ENCODE peak calls at places on chromosomes 1 and 21, in ten cellular contexts. Q, H, T, I, C, P, F, E, U and R are unnamed samples.

GRCh38 chr21:44916965-44917364 is 3.7 kb downstream of the ITGB2 start:
- DNase-seq in Q (no peak), H (no peak), T (no peak), I (no peak), C (no peak), P (no peak), F (no peak), E (no peak), U (no peak), R (no peak)

GRCh38 chr1:191912517-191912916 is 245.7 kb upstream of the RGS18 start:
- DNase-seq in Q (no peak), H (no peak), T (no peak), I (no peak), C (no peak), P (no peak), F (no peak), E (no peak), U (no peak), R (no peak)

GRCh38 chr1:2541619-2542246 is 11.7 kb upstream of the HES5 start:
- DNase-seq in Q (no peak), H (no peak), T (no peak), I (no peak), C (peak), P (no peak), F (no peak), E (no peak), U (no peak), R (no peak)

GRCh38 chr1:246765521-246765920 is 41.3 kb downstream of the SCCPDH start:
- DNase-seq in Q (no peak), H (no peak), T (no peak), I (no peak), C (peak), P (no peak), F (no peak), E (no peak), U (no peak), R (no peak)

GRCh38 chr21:46069719-46070279 is 28.1 kb upstream of the COL6A2 start:
- DNase-seq in Q (no peak), H (no peak), T (no peak), I (no peak), C (no peak), P (no peak), F (no peak), E (no peak), U (peak), R (no peak)

GRCh38 chr21:43328591-43329360 is 98.2 kb downstream of the SIK1 start:
- DNase-seq in Q (no peak), H (no peak), T (no peak), I (no peak), C (no peak), P (no peak), F (no peak), E (no peak), U (no peak), R (no peak)

GRCh38 chr1:37663426-37664000 is 28.8 kb upstream of the CDCA8 start:
- DNase-seq in Q (no peak), H (no peak), T (no peak), I (no peak), C (no peak), P (no peak), F (no peak), E (no peak), U (no peak), R (no peak)

GRCh38 chr1:228883535-228883934 is 148.3 kb downstream of the RHOU start:
- DNase-seq in Q (no peak), H (no peak), T (no peak), I (no peak), C (no peak), P (no peak), F (no peak), E (no peak), U (no peak), R (no peak)

GRCh38 chr1:115280073-115280472 is 58.0 kb downstream of the NGF start:
- DNase-seq in Q (no peak), H (peak), T (peak), I (no peak), C (no peak), P (no peak), F (peak), E (no peak), U (no peak), R (no peak)

GRCh38 chr1:235708390-235708962 is 58.9 kb upstream of the GNG4 start:
- DNase-seq in Q (no peak), H (no peak), T (no peak), I (no peak), C (no peak), P (peak), F (peak), E (no peak), U (no peak), R (no peak)

GRCh38 chr1:244154882-244155531 is 103.9 kb downstream of the ZBTB18 start:
- DNase-seq in Q (no peak), H (no peak), T (no peak), I (no peak), C (no peak), P (no peak), F (peak), E (no peak), U (no peak), R (no peak)

GRCh38 chr1:25692560-25692959 is 76.0 kb downstream of the MAN1C1 start:
- DNase-seq in Q (no peak), H (no peak), T (no peak), I (peak), C (no peak), P (no peak), F (no peak), E (peak), U (peak), R (no peak)

GRCh38 chr1:25617626-25618432 is 1.2 kb downstream of the MAN1C1 start:
- DNase-seq in Q (no peak), H (no peak), T (no peak), I (no peak), C (no peak), P (no peak), F (no peak), E (peak), U (peak), R (no peak)

GRCh38 chr1:168243200-168243599 is 17.4 kb downstream of the SFT2D2 start:
- DNase-seq in Q (no peak), H (no peak), T (no peak), I (no peak), C (no peak), P (no peak), F (no peak), E (no peak), U (no peak), R (no peak)

GRCh38 chr1:114902343-114902742 is 47.7 kb downstream of the SYCP1 start:
- DNase-seq in Q (no peak), H (no peak), T (no peak), I (no peak), C (no peak), P (no peak), F (no peak), E (no peak), U (no peak), R (no peak)

GRCh38 chr1:32998997-32999396 is 34.4 kb upstream of the RNF19B start:
- DNase-seq in Q (no peak), H (no peak), T (no peak), I (no peak), C (no peak), P (no peak), F (no peak), E (no peak), U (no peak), R (no peak)

GRCh38 chr1:37817481-37817880 is 9.5 kb upstream of the YRDC start:
- DNase-seq in Q (no peak), H (no peak), T (no peak), I (no peak), C (no peak), P (no peak), F (no peak), E (no peak), U (no peak), R (no peak)

GRCh38 chr1:29197590-29197924 is 15.9 kb upstream of the SRSF4 start:
- DNase-seq in Q (peak), H (peak), T (no peak), I (peak), C (peak), P (peak), F (peak), E (peak), U (peak), R (no peak)

GRCh38 chr1:197268012-197268411 is at the start of gene CRB1:
- DNase-seq in Q (no peak), H (no peak), T (no peak), I (no peak), C (no peak), P (no peak), F (no peak), E (no peak), U (no peak), R (no peak)

GRCh38 chr1:244092293-244093264 is 41.5 kb downstream of the ZBTB18 start:
- DNase-seq in Q (no peak), H (no peak), T (peak), I (no peak), C (peak), P (peak), F (peak), E (no peak), U (no peak), R (no peak)

GRCh38 chr1:201728731-201729130 is 100.2 kb upstream of the IPO9 start:
- DNase-seq in Q (no peak), H (no peak), T (no peak), I (no peak), C (no peak), P (no peak), F (no peak), E (no peak), U (no peak), R (no peak)

GRCh38 chr1:13808729-13809131 is 108.7 kb downstream of the PRDM2 start:
- DNase-seq in Q (no peak), H (no peak), T (no peak), I (peak), C (no peak), P (no peak), F (no peak), E (no peak), U (no peak), R (no peak)

GRCh38 chr1:165894591-165894990 is 67.2 kb downstream of the UCK2 start:
- DNase-seq in Q (no peak), H (no peak), T (no peak), I (no peak), C (no peak), P (no peak), F (peak), E (no peak), U (no peak), R (no peak)

GRCh38 chr1:36160949-36161485 is 5.1 kb downstream of the MAP7D1 start:
- DNase-seq in Q (peak), H (peak), T (no peak), I (peak), C (no peak), P (peak), F (peak), E (peak), U (peak), R (no peak)

GRCh38 chr1:220498188-220498587 is 29.7 kb upstream of the MARK1 start:
- DNase-seq in Q (no peak), H (no peak), T (no peak), I (no peak), C (no peak), P (peak), F (no peak), E (no peak), U (no peak), R (no peak)

GRCh38 chr1:65001238-65001792 is 35.0 kb upstream of the JAK1 start:
- DNase-seq in Q (peak), H (no peak), T (no peak), I (no peak), C (peak), P (no peak), F (peak), E (peak), U (peak), R (no peak)

GRCh38 chr1:226981386-226981817 is 41.3 kb downstream of the COQ8A start:
- DNase-seq in Q (no peak), H (no peak), T (no peak), I (no peak), C (no peak), P (no peak), F (no peak), E (no peak), U (no peak), R (no peak)

GRCh38 chr1:156356875-156357534 is 12.0 kb upstream of the RHBG start:
- DNase-seq in Q (peak), H (no peak), T (no peak), I (peak), C (peak), P (peak), F (no peak), E (peak), U (peak), R (peak)

GRCh38 chr1:31880957-31881697 is 57.0 kb downstream of the PTP4A2 start:
- DNase-seq in Q (no peak), H (no peak), T (no peak), I (no peak), C (no peak), P (no peak), F (no peak), E (no peak), U (no peak), R (no peak)

GRCh38 chr1:46246548-46247432 is 773 bp upstream of the RAD54L start:
- DNase-seq in Q (peak), H (no peak), T (no peak), I (peak), C (peak), P (peak), F (no peak), E (peak), U (peak), R (no peak)

GRCh38 chr1:162878000-162878596 is 17.1 kb upstream of the CCDC190 start:
- DNase-seq in Q (peak), H (peak), T (peak), I (peak), C (peak), P (peak), F (peak), E (peak), U (no peak), R (peak)

GRCh38 chr1:151574575-151575529 is 34.7 kb downstream of the TUFT1 start:
- DNase-seq in Q (peak), H (peak), T (peak), I (no peak), C (peak), P (no peak), F (peak), E (peak), U (no peak), R (peak)

GRCh38 chr21:43210454-43211084 is 41.8 kb downstream of the CRYAA start:
- DNase-seq in Q (no peak), H (no peak), T (no peak), I (no peak), C (peak), P (no peak), F (no peak), E (no peak), U (no peak), R (no peak)

GRCh38 chr1:179146916-179147315 is 65.0 kb downstream of the TOR3A start:
- DNase-seq in Q (no peak), H (no peak), T (no peak), I (no peak), C (no peak), P (no peak), F (no peak), E (no peak), U (no peak), R (no peak)

GRCh38 chr1:239600588-239600987 is 214.2 kb downstream of the CHRM3 start:
- DNase-seq in Q (no peak), H (no peak), T (no peak), I (no peak), C (no peak), P (no peak), F (no peak), E (no peak), U (no peak), R (no peak)

GRCh38 chr1:237713886-237714285 is 176.8 kb downstream of the ZP4 start:
- DNase-seq in Q (no peak), H (no peak), T (no peak), I (no peak), C (no peak), P (no peak), F (no peak), E (no peak), U (no peak), R (no peak)

GRCh38 chr1:27527223-27527856 is 37.4 kb upstream of the WASF2 start:
- DNase-seq in Q (peak), H (no peak), T (no peak), I (peak), C (peak), P (no peak), F (peak), E (peak), U (peak), R (no peak)

GRCh38 chr1:14786104-14786675 is 187.7 kb downstream of the KAZN start:
- DNase-seq in Q (no peak), H (no peak), T (no peak), I (no peak), C (no peak), P (no peak), F (no peak), E (no peak), U (no peak), R (no peak)